ENCODE peak calls at places on chromosomes 12 and 14, in six cellular contexts. O, Q, T, G, Y and E are unnamed samples.

GRCh38 chr14:55127491-55127951 is 1.5 kb upstream of the LGALS3 start:
- DNase-seq in O (peak), Q (no peak), T (no peak), G (no peak), Y (no peak), E (no peak)

GRCh38 chr12:118022728-118023109 is 6.2 kb downstream of the RFC5 start:
- DNase-seq in O (no peak), Q (no peak), T (no peak), G (no peak), Y (no peak), E (no peak)

GRCh38 chr14:52878469-52878868 is 72.4 kb downstream of the FERMT2 start:
- DNase-seq in O (no peak), Q (no peak), T (no peak), G (no peak), Y (no peak), E (no peak)

GRCh38 chr12:19946549-19946948 is 421.8 kb upstream of the PDE3A start:
- DNase-seq in O (peak), Q (no peak), T (peak), G (no peak), Y (no peak), E (no peak)

GRCh38 chr14:102554835-102555819 is 37.3 kb upstream of the RCOR1 start:
- DNase-seq in O (peak), Q (peak), T (no peak), G (no peak), Y (no peak), E (peak)

GRCh38 chr14:70468731-70469130 is 16.8 kb downstream of the ADAM21 start:
- DNase-seq in O (no peak), Q (no peak), T (no peak), G (no peak), Y (no peak), E (no peak)

GRCh38 chr12:41605528-41606295 is 417.6 kb downstream of the PDZRN4 start:
- DNase-seq in O (no peak), Q (no peak), T (no peak), G (no peak), Y (no peak), E (no peak)

GRCh38 chr12:68327896-68328295 is 4.3 kb downstream of the MDM1 start:
- DNase-seq in O (no peak), Q (no peak), T (no peak), G (no peak), Y (no peak), E (no peak)

GRCh38 chr14:59754256-59754655 is 116.3 kb downstream of the RTN1 start:
- DNase-seq in O (no peak), Q (no peak), T (no peak), G (no peak), Y (no peak), E (no peak)

GRCh38 chr12:127810026-127810425 is 456.9 kb upstream of the TMEM132C start:
- DNase-seq in O (peak), Q (no peak), T (peak), G (no peak), Y (no peak), E (no peak)

GRCh38 chr12:98058838-98059237 is 456.6 kb upstream of the TMPO start:
- DNase-seq in O (peak), Q (no peak), T (no peak), G (no peak), Y (no peak), E (no peak)

GRCh38 chr12:103656291-103656690 is 69.2 kb downstream of the STAB2 start:
- DNase-seq in O (no peak), Q (no peak), T (no peak), G (no peak), Y (no peak), E (no peak)

GRCh38 chr12:106297681-106298080 is 4.9 kb upstream of the TCP11L2 start:
- DNase-seq in O (no peak), Q (no peak), T (no peak), G (no peak), Y (no peak), E (peak)

GRCh38 chr12:24947541-24948451 is 1.1 kb downstream of the BCAT1 start:
- DNase-seq in O (no peak), Q (no peak), T (no peak), G (no peak), Y (no peak), E (peak)

GRCh38 chr12:14410177-14410576 is 44.7 kb downstream of the ATF7IP start:
- DNase-seq in O (peak), Q (no peak), T (no peak), G (no peak), Y (no peak), E (no peak)

GRCh38 chr14:65222434-65222833 is 120.1 kb upstream of the MAX start:
- DNase-seq in O (peak), Q (no peak), T (no peak), G (no peak), Y (peak), E (peak)

GRCh38 chr14:42110167-42110566 is 503.5 kb downstream of the LRFN5 start:
- DNase-seq in O (peak), Q (peak), T (peak), G (no peak), Y (no peak), E (peak)

GRCh38 chr12:123931686-123932321 is 40.8 kb downstream of the CCDC92 start:
- DNase-seq in O (no peak), Q (no peak), T (no peak), G (no peak), Y (no peak), E (no peak)

GRCh38 chr12:7951671-7952070 is 15.7 kb upstream of the SLC2A3 start:
- DNase-seq in O (peak), Q (no peak), T (no peak), G (no peak), Y (no peak), E (no peak)

GRCh38 chr12:12837025-12837872 is 24.1 kb downstream of the DDX47 start:
- DNase-seq in O (peak), Q (peak), T (peak), G (no peak), Y (no peak), E (peak)